ENCODE peak calls at places on chromosomes 7 and 10, in seven cellular contexts. J, X, P, T, B, K and U are unnamed samples.

GRCh38 chr10:78684954-78685353 is 383.8 kb upstream of the ZMIZ1 start:
- DNase-seq in B (no peak), T (no peak), K (no peak), P (no peak), J (no peak), X (no peak), U (no peak)

GRCh38 chr7:41003031-41003925 is 699.6 kb downstream of the INHBA start:
- DNase-seq in P (peak), X (peak), B (peak), T (peak), K (peak), J (peak), U (peak)

GRCh38 chr10:11713186-11713743 is 28.9 kb upstream of the ECHDC3 start:
- DNase-seq in K (no peak), T (no peak), X (peak), B (peak), P (no peak), J (peak), U (peak)

GRCh38 chr10:92695679-92696605 is 6.2 kb downstream of the HHEX start:
- DNase-seq in T (no peak), P (no peak), X (peak), B (peak), J (no peak), K (no peak), U (no peak)

GRCh38 chr7:142873281-142873784 is 12.2 kb downstream of the TRPV6 start:
- DNase-seq in K (peak), P (peak), T (peak), J (peak), X (peak), B (no peak), U (peak)

GRCh38 chr7:137531671-137532070 is 188.1 kb upstream of the PTN start:
- DNase-seq in K (no peak), P (no peak), J (no peak), X (no peak), T (no peak), B (no peak), U (no peak)

GRCh38 chr7:138886501-138886917 is 88.5 kb upstream of the ATP6V0A4 start:
- DNase-seq in P (peak), X (peak), K (no peak), B (peak), T (peak), J (peak), U (peak)

GRCh38 chr7:47474937-47475879 is 106.7 kb downstream of the TNS3 start:
- DNase-seq in K (no peak), P (peak), J (peak), T (peak), B (peak), X (peak), U (peak)

GRCh38 chr10:43044444-43045245 is 32.2 kb upstream of the RET start:
- DNase-seq in J (no peak), B (no peak), K (no peak), T (no peak), X (no peak), P (no peak), U (no peak)

GRCh38 chr10:70997236-70997635 is 108.9 kb upstream of the PCBD1 start:
- DNase-seq in P (no peak), J (no peak), B (no peak), X (no peak), T (no peak), K (no peak), U (no peak)

GRCh38 chr7:148975896-148976295 is 52.4 kb downstream of the PDIA4 start:
- DNase-seq in J (no peak), X (no peak), K (no peak), P (no peak), T (peak), B (no peak), U (no peak)